ENCODE peak calls at places on chromosomes 11 and 22, in five cellular contexts. M, B, H, G and I are unnamed samples.

GRCh38 chr11:57798905-57799559 is 37.4 kb downstream of the CTNND1 start:
- DNase-seq in G (no peak), H (peak; percentile 51), B (peak; percentile 36), M (no peak), I (peak; percentile 49)

GRCh38 chr11:128269466-128269865 is 317.9 kb downstream of the ETS1 start:
- DNase-seq in G (no peak), B (no peak), H (no peak), M (no peak), I (no peak)

GRCh38 chr11:369336-370018 is at the start of gene B4GALNT4:
- DNase-seq in M (peak; percentile 63), G (peak; percentile 80), H (no peak), B (no peak), I (no peak)

GRCh38 chr11:2569321-2569721 is 124.5 kb downstream of the KCNQ1 start:
- DNase-seq in B (no peak), G (no peak), H (no peak), M (peak; percentile 30), I (no peak)

GRCh38 chr11:121455115-121455514 is 2.3 kb upstream of the SORL1-AS1 start:
- DNase-seq in B (no peak), M (no peak), H (no peak), G (no peak), I (no peak)

GRCh38 chr11:119160151-119160550 is 8.4 kb upstream of the NLRX1 start:
- DNase-seq in H (no peak), B (no peak), G (no peak), M (no peak), I (no peak)

GRCh38 chr11:70402685-70403084 is 4.4 kb downstream of the CTTN start:
- DNase-seq in G (no peak), B (no peak), M (no peak), H (no peak), I (no peak)

GRCh38 chr22:19714320-19715252 is at the start of gene SEPTIN5:
- DNase-seq in B (no peak), H (no peak), M (no peak), G (peak; percentile 33), I (no peak)

GRCh38 chr11:29159552-29160465 is 857.0 kb downstream of the KCNA4 start:
- DNase-seq in G (peak; percentile 76), H (peak; percentile 64), M (peak; percentile 84), B (no peak), I (no peak)

GRCh38 chr11:20762112-20762511 is 92.7 kb downstream of the NELL1 start:
- DNase-seq in G (no peak), B (no peak), H (no peak), M (no peak), I (no peak)

GRCh38 chr11:77073328-77074001 is 6.7 kb downstream of the CAPN5 start:
- DNase-seq in H (peak; percentile 97), G (peak; percentile 18), M (peak; percentile 52), B (peak; percentile 96), I (peak; percentile 96)

GRCh38 chr22:49685686-49686085 is 142.0 kb downstream of the BRD1 start:
- DNase-seq in H (no peak), B (no peak), M (peak; percentile 10), G (no peak), I (no peak)

GRCh38 chr22:24953294-24954113 is 988 bp downstream of the KIAA1671 start:
- DNase-seq in G (peak; percentile 50), B (peak; percentile 27), H (no peak), M (peak; percentile 69), I (no peak)

GRCh38 chr11:123428221-123428631 is 1.8 kb upstream of the GRAMD1B start:
- DNase-seq in M (no peak), B (no peak), G (peak; percentile 13), H (no peak), I (no peak)

GRCh38 chr11:94132152-94132558 is 3.5 kb downstream of the PANX1 start:
- DNase-seq in H (peak; percentile 92), M (peak; percentile 34), B (peak; percentile 34), G (no peak), I (peak; percentile 75)

GRCh38 chr11:116148056-116148455 is 624.7 kb downstream of the BUD13 start:
- DNase-seq in M (peak; percentile 83), G (peak; percentile 17), H (no peak), B (no peak), I (no peak)

GRCh38 chr11:61445535-61445934 is 15.6 kb downstream of the SDHAF2 start:
- DNase-seq in H (peak; percentile 44), G (no peak), B (no peak), M (no peak), I (no peak)

DNA sequence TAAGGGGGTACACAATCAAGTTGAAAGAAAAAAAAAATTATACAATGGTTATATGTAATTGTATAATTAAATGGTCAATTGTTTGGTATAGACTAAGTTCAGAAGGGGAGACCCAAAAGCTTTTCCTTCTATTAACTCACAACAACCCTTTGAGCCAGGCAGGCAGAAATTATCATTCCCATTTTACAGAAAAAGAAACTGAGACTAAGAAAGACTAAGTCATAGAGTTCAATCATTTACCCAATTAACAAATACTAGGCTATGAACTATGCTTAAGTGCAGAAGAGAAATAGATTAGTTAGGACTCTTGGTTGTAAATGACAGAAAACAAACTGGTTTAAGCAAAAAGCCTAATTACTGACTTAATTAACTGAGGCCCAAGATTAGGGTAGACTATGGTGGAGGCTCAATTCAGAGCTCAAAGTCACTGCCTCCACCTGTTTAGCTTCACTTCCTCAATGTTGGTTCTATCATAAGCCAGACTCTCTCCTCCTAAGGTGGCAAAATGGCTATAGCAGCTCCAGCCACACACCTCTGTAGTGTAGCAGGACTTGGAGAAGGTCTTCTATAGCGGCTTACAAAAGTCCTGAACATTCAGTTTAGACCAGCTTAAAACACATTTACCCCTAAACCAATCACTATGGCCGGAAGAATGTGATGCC is 34.2 kb downstream of the FAM168A start:
- DNase-seq in B (no peak), G (no peak), M (no peak), H (no peak), I (no peak)
- H3K27me3 ChIP-seq in B (no peaks in the 10 kb centered on the region), G (no peaks in the 10 kb centered on the region), M (no peaks in the 10 kb centered on the region), H (no peaks in the 10 kb centered on the region), I (no peaks in the 10 kb centered on the region)

GRCh38 chr22:38981005-38981658 is 1.0 kb upstream of the APOBEC3B start:
- DNase-seq in G (peak; percentile 55), H (peak; percentile 8), B (peak; percentile 55), M (peak; percentile 45), I (no peak)
- TF ChIP-seq CTCF in G (peak; percentile 48), H (peak; percentile 11), B (no peak), M (peak; percentile 59), I (no peak)

DNA sequence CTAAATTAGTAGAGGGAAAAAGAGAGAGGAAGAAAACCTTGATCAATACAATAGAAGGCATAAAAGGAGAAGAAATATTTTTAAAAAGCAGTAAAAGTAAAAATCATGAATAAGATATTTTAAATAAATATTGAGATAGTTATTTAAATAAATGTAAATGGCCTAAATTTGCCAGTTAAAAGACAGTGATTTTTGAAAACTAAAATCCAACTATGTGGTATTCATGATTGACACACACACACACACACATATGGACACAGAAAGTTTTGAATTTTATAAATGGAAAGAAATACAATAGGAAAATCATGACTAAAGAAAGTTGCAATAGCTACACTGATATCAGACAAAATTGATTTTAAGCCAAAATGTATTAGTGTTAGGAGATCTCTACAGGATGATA is 313.1 kb downstream of the TBC1D22A start:
- DNase-seq in G (no peak), M (no peak), H (no peak), B (no peak), I (no peak)
- H3K4me1 ChIP-seq in G (no peaks in the 10 kb centered on the region), M (no peaks in the 10 kb centered on the region), H (no peaks in the 10 kb centered on the region), B (no peaks in the 10 kb centered on the region), I (no peaks in the 10 kb centered on the region)

GRCh38 chr22:23085785-23086184 is 15.5 kb downstream of the GNAZ start:
- DNase-seq in M (peak; percentile 83), G (no peak), B (no peak), H (no peak), I (no peak)
- H3K27me3 ChIP-seq in M (no peaks in the 10 kb centered on the region), G (no peaks in the 10 kb centered on the region), B (no peaks in the 10 kb centered on the region), H (no peaks in the 10 kb centered on the region), I (no peaks in the 10 kb centered on the region)

DNA sequence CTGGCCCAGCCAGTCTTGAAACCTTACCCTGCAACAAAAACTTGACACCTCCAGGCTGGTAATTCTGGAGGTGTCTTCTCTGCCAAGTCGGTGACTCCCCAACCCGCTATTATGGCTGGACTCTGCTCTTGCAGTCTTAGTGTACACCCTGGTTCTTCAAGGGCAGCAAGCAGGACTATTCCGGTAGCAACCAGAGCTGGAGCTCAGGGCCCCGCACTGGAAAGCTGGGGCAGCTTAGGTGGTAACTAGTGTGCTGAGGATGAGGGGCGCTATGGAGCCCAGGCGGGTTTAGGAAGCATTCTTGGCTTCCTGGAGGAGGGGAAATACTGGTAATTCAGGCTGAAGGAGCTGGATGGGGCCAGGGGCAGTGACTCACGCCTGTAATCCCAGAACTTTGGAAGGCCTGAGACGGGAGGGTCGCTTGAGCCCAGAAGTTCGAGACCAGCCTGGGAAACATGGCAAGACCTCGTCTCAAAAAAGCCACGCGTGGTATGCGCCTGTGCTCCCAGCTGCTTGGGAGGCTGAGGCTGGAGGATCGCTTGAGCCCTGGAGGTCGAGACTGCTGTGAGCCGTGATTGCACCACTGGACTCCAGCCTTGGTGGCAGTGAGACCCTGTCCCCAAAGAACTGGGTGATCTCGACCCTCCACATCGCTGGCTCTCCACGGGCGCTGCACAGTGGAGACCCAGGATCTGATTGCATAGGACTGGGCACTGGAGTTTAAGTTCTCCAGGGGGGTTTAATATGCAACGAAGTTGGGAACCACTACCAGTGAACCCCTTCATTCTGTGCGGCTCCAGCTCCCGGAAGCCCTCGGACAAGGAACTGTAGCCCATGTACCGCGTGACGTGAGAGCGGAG is 10.6 kb upstream of the AIFM3 start:
- DNase-seq in B (no peak), M (peak; percentile 89), H (peak; percentile 32), G (no peak), I (no peak)
- TF ChIP-seq CTCF in B (no peak), M (peak; percentile 64), H (no peak), G (peak; percentile 20), I (no peak)

GRCh38 chr11:35237860-35238715 is 99.1 kb downstream of the CD44 start:
- DNase-seq in B (no peak), G (peak; percentile 75), H (peak; percentile 65), M (peak; percentile 88), I (no peak)

GRCh38 chr11:35237345-35237744 is 98.4 kb downstream of the CD44 start:
- DNase-seq in G (peak; percentile 30), H (no peak), B (no peak), M (no peak), I (no peak)

GRCh38 chr11:35241531-35241930 is 102.6 kb downstream of the CD44 start:
- DNase-seq in H (no peak), B (no peak), M (no peak), G (no peak), I (no peak)

GRCh38 chr11:35238882-35239281 is 99.9 kb downstream of the CD44 start:
- DNase-seq in M (no peak), G (no peak), B (no peak), H (no peak), I (no peak)

DNA sequence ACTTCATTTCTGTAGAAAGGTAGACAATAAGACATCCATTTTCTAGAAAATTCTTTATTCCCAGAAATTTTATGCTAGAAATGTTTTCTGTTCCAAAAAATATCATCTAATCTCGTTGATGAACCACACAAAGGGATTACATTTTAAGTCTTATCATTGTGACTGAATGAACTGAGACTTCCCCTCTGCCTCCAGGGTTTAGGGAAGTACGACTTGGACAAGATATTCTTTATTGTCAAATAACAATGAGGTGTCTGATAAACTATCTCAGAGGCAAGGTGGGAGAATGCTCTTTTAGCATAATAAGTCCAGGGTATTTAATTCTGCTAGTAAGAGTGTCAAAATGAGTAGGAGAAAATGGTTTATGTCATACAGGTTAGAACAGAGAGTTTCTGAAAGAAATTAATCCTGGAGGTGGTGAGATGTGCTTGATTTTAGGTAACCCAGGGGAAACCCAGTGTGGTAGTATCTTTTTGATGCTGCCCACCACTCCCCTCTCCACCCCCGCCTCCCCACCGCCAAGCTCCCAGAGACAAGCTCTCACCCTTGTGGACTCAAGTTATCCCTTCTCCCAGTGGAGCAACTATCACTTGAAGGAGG is 100.6 kb downstream of the CD44 start:
- DNase-seq in G (no peak), M (no peak), H (no peak), B (no peak), I (no peak)
- H3K4me1 ChIP-seq in G (peaks cover 13% of the 10 kb centered on the region), M (no peaks in the 10 kb centered on the region), H (no peaks in the 10 kb centered on the region), B (no peaks in the 10 kb centered on the region), I (no peaks in the 10 kb centered on the region)